ENCODE peak calls at places on chromosome 11, in four cellular contexts. F is pancreas, A is bronchial epithelial cell, E is A549. Y is an unnamed sample.

GRCh38 chr11:120220747-120221037 is 9.9 kb downstream of the OAF start:
- DNase-seq in F (no peak), A (no peak), E (no peak), Y (no peak)

GRCh38 chr11:70034740-70035365 is 43.3 kb upstream of the ANO1 start:
- DNase-seq in F (no peak), A (no peak), E (no peak), Y (no peak)

GRCh38 chr11:35911013-35911412 is 32.8 kb upstream of the LDLRAD3 start:
- DNase-seq in F (no peak), A (peak), E (no peak), Y (no peak)

GRCh38 chr11:68825603-68826002 is 16.1 kb downstream of the CPT1A start:
- DNase-seq in F (peak), A (peak), E (no peak), Y (no peak)

GRCh38 chr11:15123849-15124248 is 9.1 kb downstream of the INSC start:
- DNase-seq in F (no peak), A (peak), E (peak), Y (peak)

GRCh38 chr11:11272254-11272653 is 80.8 kb downstream of the CSNK2A3 start:
- DNase-seq in F (no peak), A (no peak), E (no peak), Y (no peak)

GRCh38 chr11:2465201-2466068 is 20.6 kb downstream of the KCNQ1 start:
- DNase-seq in F (no peak), A (no peak), E (no peak), Y (no peak)

GRCh38 chr11:72841397-72841796 is 27.2 kb downstream of the ATG16L2 start:
- DNase-seq in F (no peak), A (no peak), E (no peak), Y (no peak)

GRCh38 chr11:85961930-85962363 is 106.8 kb downstream of the CCDC83 start:
- DNase-seq in F (no peak), A (peak), E (no peak), Y (no peak)

GRCh38 chr11:104876838-104877500 is 21.3 kb downstream of the CASP12 start:
- DNase-seq in F (no peak), A (no peak), E (no peak), Y (no peak)

GRCh38 chr11:12540913-12541587 is 133.2 kb upstream of the TEAD1 start:
- DNase-seq in F (no peak), A (no peak), E (peak), Y (peak)
- TF ChIP-seq CTCF in F (no peak), A (no peak), E (no peak), Y (peak)

GRCh38 chr11:44568706-44569473 is 3.4 kb downstream of the CD82 start:
- DNase-seq in F (peak), A (peak), E (peak), Y (peak)
- H3K4me3 ChIP-seq in F (no peak), A (no peak), E (no peak), Y (no peak)

GRCh38 chr11:133971871-133972270 is 15.1 kb upstream of the IGSF9B start:
- DNase-seq in F (no peak), A (no peak), E (no peak), Y (no peak)
- TF ChIP-seq CTCF in F (no peak), A (no peak), E (no peak), Y (no peak)

GRCh38 chr11:65781962-65782815 is 1.4 kb upstream of the AP5B1 start:
- DNase-seq in F (no peak), A (no peak), E (no peak), Y (no peak)
- H3K4me3 ChIP-seq in F (no peak), A (no peak), E (no peak), Y (no peak)

GRCh38 chr11:96342971-96343711 is at the start of gene MAML2:
- DNase-seq in F (peak), A (peak), E (peak), Y (peak)

GRCh38 chr11:96339704-96340554 is 3.1 kb downstream of the MAML2 start:
- DNase-seq in F (no peak), A (no peak), E (no peak), Y (no peak)

GRCh38 chr11:96342131-96342970 is 644 bp downstream of the MAML2 start:
- DNase-seq in F (no peak), A (peak), E (no peak), Y (no peak)

GRCh38 chr11:96340555-96340885 is 2.5 kb downstream of the MAML2 start:
- DNase-seq in F (no peak), A (no peak), E (no peak), Y (no peak)

DNA sequence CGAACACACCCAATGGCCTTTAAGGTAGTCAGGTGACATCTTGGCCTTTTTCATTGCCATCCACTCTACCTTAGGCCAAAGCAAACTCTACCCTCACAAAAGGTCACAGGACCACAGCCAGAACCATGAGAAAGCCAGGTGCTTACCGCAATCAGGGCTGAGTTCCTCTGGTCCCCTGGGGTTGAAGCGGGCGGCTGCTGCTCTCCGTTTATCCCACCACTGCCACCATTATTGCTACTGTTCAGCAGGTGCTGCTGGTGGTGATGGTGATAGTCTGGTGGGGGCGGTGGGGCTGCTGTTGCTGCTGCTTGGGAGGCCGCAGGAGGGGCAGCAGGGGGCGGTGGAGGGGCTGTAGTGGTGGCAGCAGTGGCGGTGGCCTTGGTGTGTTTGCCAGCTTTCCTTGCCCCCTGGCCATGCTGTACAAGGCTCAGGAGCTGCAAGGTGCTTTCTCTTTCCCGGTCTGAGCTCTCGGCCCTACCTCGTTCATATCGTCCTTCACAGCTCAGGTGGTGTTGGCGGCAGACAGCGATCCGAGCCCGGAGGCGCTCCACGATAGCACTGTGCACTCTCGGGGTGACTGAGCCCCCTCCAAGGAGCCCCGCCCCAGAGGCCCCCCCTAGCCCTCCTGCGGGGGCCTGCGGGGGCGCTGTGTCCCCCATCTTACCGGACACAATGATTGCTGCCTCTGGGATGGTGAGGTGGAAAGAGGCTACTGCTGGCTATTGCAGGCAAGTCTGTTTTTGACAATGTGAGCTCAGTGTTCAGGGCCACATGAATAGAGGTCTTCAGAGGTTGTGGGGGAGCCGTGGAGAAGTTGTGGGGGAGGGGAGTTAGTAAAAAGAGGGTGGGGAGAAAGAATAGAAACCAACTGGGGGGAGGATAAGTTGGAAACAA is 1.5 kb downstream of the MAML2 start:
- DNase-seq in F (peak), A (no peak), E (no peak), Y (no peak)
- TF ChIP-seq CTCF in F (no peak), A (peak), E (no peak), Y (peak)

GRCh38 chr11:44711772-44712608 is 14.8 kb upstream of the TSPAN18 start:
- DNase-seq in F (no peak), A (no peak), E (no peak), Y (no peak)
- H3K4me3 ChIP-seq in F (no peak), A (no peak), E (no peak), Y (no peak)

GRCh38 chr11:74170694-74171629 is at the start of the genes C2CD3 and PPME1:
- DNase-seq in F (peak), A (peak), E (peak), Y (peak)
- TF ChIP-seq CTCF in F (no peak), A (peak), E (peak), Y (peak)